ENCODE peak calls at places on chromosome 14, in four cellular contexts. One of them, this sample, is unnamed.

GRCh38 chr14:96055753-96056508 is 16.8 kb downstream of the C14orf132 start:
- DNase-seq in stimulated activated CD8-positive, alpha-beta memory T cell treated with anti-CD3 and anti-CD28 coated beads, Interleukin-4, amount 100 ng/mL, for 24 hours: no peak
- DNase-seq in activated T-cell treated with anti-CD3 and anti-CD28 coated beads for 24 hours: no peak
- DNase-seq in GM13976: no peak
- DNase-seq in this sample: no peak

GRCh38 chr14:66824251-66824650 is 316.3 kb downstream of the GPHN start:
- DNase-seq in stimulated activated CD8-positive, alpha-beta memory T cell treated with anti-CD3 and anti-CD28 coated beads, Interleukin-4, amount 100 ng/mL, for 24 hours: no peak
- DNase-seq in activated T-cell treated with anti-CD3 and anti-CD28 coated beads for 24 hours: no peak
- DNase-seq in GM13976: no peak
- DNase-seq in this sample: no peak

GRCh38 chr14:70785556-70785955 is 23.8 kb downstream of the MAP3K9 start:
- DNase-seq in GM13976: no peak
- DNase-seq in stimulated activated CD8-positive, alpha-beta memory T cell treated with anti-CD3 and anti-CD28 coated beads, Interleukin-4, amount 100 ng/mL, for 24 hours: no peak
- DNase-seq in activated T-cell treated with anti-CD3 and anti-CD28 coated beads for 24 hours: no peak
- DNase-seq in this sample: no peak

GRCh38 chr14:29282169-29282568 is 515.6 kb downstream of the FOXG1 start:
- DNase-seq in activated T-cell treated with anti-CD3 and anti-CD28 coated beads for 24 hours: no peak
- DNase-seq in stimulated activated CD8-positive, alpha-beta memory T cell treated with anti-CD3 and anti-CD28 coated beads, Interleukin-4, amount 100 ng/mL, for 24 hours: no peak
- DNase-seq in GM13976: no peak
- DNase-seq in this sample: no peak

GRCh38 chr14:53929871-53930685 is 26.5 kb downstream of the BMP4 start:
- DNase-seq in stimulated activated CD8-positive, alpha-beta memory T cell treated with anti-CD3 and anti-CD28 coated beads, Interleukin-4, amount 100 ng/mL, for 24 hours: no peak
- DNase-seq in GM13976: peak
- DNase-seq in activated T-cell treated with anti-CD3 and anti-CD28 coated beads for 24 hours: no peak
- DNase-seq in this sample: peak

GRCh38 chr14:20487402-20487742 is 18.0 kb upstream of the RNASE10 start:
- DNase-seq in GM13976: no peak
- DNase-seq in activated T-cell treated with anti-CD3 and anti-CD28 coated beads for 24 hours: no peak
- DNase-seq in stimulated activated CD8-positive, alpha-beta memory T cell treated with anti-CD3 and anti-CD28 coated beads, Interleukin-4, amount 100 ng/mL, for 24 hours: no peak
- DNase-seq in this sample: no peak

GRCh38 chr14:89660183-89660582 is 243.2 kb upstream of the FOXN3 start:
- DNase-seq in stimulated activated CD8-positive, alpha-beta memory T cell treated with anti-CD3 and anti-CD28 coated beads, Interleukin-4, amount 100 ng/mL, for 24 hours: no peak
- DNase-seq in activated T-cell treated with anti-CD3 and anti-CD28 coated beads for 24 hours: no peak
- DNase-seq in GM13976: no peak
- DNase-seq in this sample: no peak

GRCh38 chr14:58788655-58789054 is 150.9 kb downstream of the DACT1 start:
- DNase-seq in GM13976: no peak
- DNase-seq in stimulated activated CD8-positive, alpha-beta memory T cell treated with anti-CD3 and anti-CD28 coated beads, Interleukin-4, amount 100 ng/mL, for 24 hours: no peak
- DNase-seq in activated T-cell treated with anti-CD3 and anti-CD28 coated beads for 24 hours: no peak
- DNase-seq in this sample: no peak

GRCh38 chr14:105153331-105153731 is 15.2 kb downstream of the JAG2 start:
- DNase-seq in activated T-cell treated with anti-CD3 and anti-CD28 coated beads for 24 hours: no peak
- DNase-seq in stimulated activated CD8-positive, alpha-beta memory T cell treated with anti-CD3 and anti-CD28 coated beads, Interleukin-4, amount 100 ng/mL, for 24 hours: no peak
- DNase-seq in GM13976: no peak
- DNase-seq in this sample: no peak

GRCh38 chr14:92865674-92866073 is 57.3 kb upstream of the CHGA start:
- DNase-seq in stimulated activated CD8-positive, alpha-beta memory T cell treated with anti-CD3 and anti-CD28 coated beads, Interleukin-4, amount 100 ng/mL, for 24 hours: no peak
- DNase-seq in GM13976: no peak
- DNase-seq in activated T-cell treated with anti-CD3 and anti-CD28 coated beads for 24 hours: no peak
- DNase-seq in this sample: no peak

GRCh38 chr14:53389207-53389606 is 236.1 kb upstream of the DDHD1 start:
- DNase-seq in stimulated activated CD8-positive, alpha-beta memory T cell treated with anti-CD3 and anti-CD28 coated beads, Interleukin-4, amount 100 ng/mL, for 24 hours: no peak
- DNase-seq in activated T-cell treated with anti-CD3 and anti-CD28 coated beads for 24 hours: no peak
- DNase-seq in GM13976: no peak
- DNase-seq in this sample: no peak

GRCh38 chr14:101119830-101120571 is 216.5 kb upstream of the RTL1 start:
- DNase-seq in activated T-cell treated with anti-CD3 and anti-CD28 coated beads for 24 hours: no peak
- DNase-seq in stimulated activated CD8-positive, alpha-beta memory T cell treated with anti-CD3 and anti-CD28 coated beads, Interleukin-4, amount 100 ng/mL, for 24 hours: no peak
- DNase-seq in GM13976: no peak
- DNase-seq in this sample: no peak

GRCh38 chr14:66306101-66306500 is 180.1 kb upstream of the CCDC196 start:
- DNase-seq in stimulated activated CD8-positive, alpha-beta memory T cell treated with anti-CD3 and anti-CD28 coated beads, Interleukin-4, amount 100 ng/mL, for 24 hours: no peak
- DNase-seq in GM13976: no peak
- DNase-seq in activated T-cell treated with anti-CD3 and anti-CD28 coated beads for 24 hours: no peak
- DNase-seq in this sample: no peak

GRCh38 chr14:77043177-77043983 is 14.9 kb upstream of the IRF2BPL start:
- DNase-seq in GM13976: peak
- DNase-seq in stimulated activated CD8-positive, alpha-beta memory T cell treated with anti-CD3 and anti-CD28 coated beads, Interleukin-4, amount 100 ng/mL, for 24 hours: no peak
- DNase-seq in activated T-cell treated with anti-CD3 and anti-CD28 coated beads for 24 hours: peak
- DNase-seq in this sample: no peak

GRCh38 chr14:68144051-68144681 is 324.6 kb downstream of the RAD51B start:
- DNase-seq in stimulated activated CD8-positive, alpha-beta memory T cell treated with anti-CD3 and anti-CD28 coated beads, Interleukin-4, amount 100 ng/mL, for 24 hours: no peak
- DNase-seq in activated T-cell treated with anti-CD3 and anti-CD28 coated beads for 24 hours: no peak
- DNase-seq in GM13976: no peak
- DNase-seq in this sample: no peak

GRCh38 chr14:104895786-104896642 is 28.7 kb upstream of the PLD4 start:
- DNase-seq in stimulated activated CD8-positive, alpha-beta memory T cell treated with anti-CD3 and anti-CD28 coated beads, Interleukin-4, amount 100 ng/mL, for 24 hours: no peak
- DNase-seq in GM13976: peak
- DNase-seq in activated T-cell treated with anti-CD3 and anti-CD28 coated beads for 24 hours: no peak
- DNase-seq in this sample: no peak

GRCh38 chr14:23025181-23025788 is 9.4 kb downstream of the PSMB5 start:
- DNase-seq in stimulated activated CD8-positive, alpha-beta memory T cell treated with anti-CD3 and anti-CD28 coated beads, Interleukin-4, amount 100 ng/mL, for 24 hours: no peak
- DNase-seq in activated T-cell treated with anti-CD3 and anti-CD28 coated beads for 24 hours: no peak
- DNase-seq in GM13976: no peak
- DNase-seq in this sample: no peak

GRCh38 chr14:34009956-34010355 is 59.1 kb upstream of the EGLN3 start:
- DNase-seq in activated T-cell treated with anti-CD3 and anti-CD28 coated beads for 24 hours: no peak
- DNase-seq in GM13976: no peak
- DNase-seq in stimulated activated CD8-positive, alpha-beta memory T cell treated with anti-CD3 and anti-CD28 coated beads, Interleukin-4, amount 100 ng/mL, for 24 hours: no peak
- DNase-seq in this sample: no peak

GRCh38 chr14:94313991-94314655 is 9.0 kb downstream of the SERPINA6 start:
- DNase-seq in activated T-cell treated with anti-CD3 and anti-CD28 coated beads for 24 hours: no peak
- DNase-seq in GM13976: no peak
- DNase-seq in stimulated activated CD8-positive, alpha-beta memory T cell treated with anti-CD3 and anti-CD28 coated beads, Interleukin-4, amount 100 ng/mL, for 24 hours: no peak
- DNase-seq in this sample: no peak

GRCh38 chr14:70888681-70889175 is 18.5 kb upstream of the PCNX1 start:
- DNase-seq in activated T-cell treated with anti-CD3 and anti-CD28 coated beads for 24 hours: no peak
- DNase-seq in GM13976: no peak
- DNase-seq in stimulated activated CD8-positive, alpha-beta memory T cell treated with anti-CD3 and anti-CD28 coated beads, Interleukin-4, amount 100 ng/mL, for 24 hours: no peak
- DNase-seq in this sample: no peak

GRCh38 chr14:94538070-94538740 is 23.0 kb upstream of the SERPINA4 start:
- DNase-seq in GM13976: no peak
- DNase-seq in stimulated activated CD8-positive, alpha-beta memory T cell treated with anti-CD3 and anti-CD28 coated beads, Interleukin-4, amount 100 ng/mL, for 24 hours: no peak
- DNase-seq in activated T-cell treated with anti-CD3 and anti-CD28 coated beads for 24 hours: no peak
- DNase-seq in this sample: no peak

GRCh38 chr14:71166434-71166833 is 259.2 kb downstream of the PCNX1 start:
- DNase-seq in stimulated activated CD8-positive, alpha-beta memory T cell treated with anti-CD3 and anti-CD28 coated beads, Interleukin-4, amount 100 ng/mL, for 24 hours: no peak
- DNase-seq in activated T-cell treated with anti-CD3 and anti-CD28 coated beads for 24 hours: no peak
- DNase-seq in GM13976: peak
- DNase-seq in this sample: no peak

GRCh38 chr14:97379091-97379531 is 581.9 kb downstream of the VRK1 start:
- DNase-seq in stimulated activated CD8-positive, alpha-beta memory T cell treated with anti-CD3 and anti-CD28 coated beads, Interleukin-4, amount 100 ng/mL, for 24 hours: peak
- DNase-seq in GM13976: no peak
- DNase-seq in activated T-cell treated with anti-CD3 and anti-CD28 coated beads for 24 hours: peak
- DNase-seq in this sample: peak

GRCh38 chr14:104975481-104976197 is 2.5 kb downstream of the AHNAK2 start:
- DNase-seq in GM13976: peak
- DNase-seq in stimulated activated CD8-positive, alpha-beta memory T cell treated with anti-CD3 and anti-CD28 coated beads, Interleukin-4, amount 100 ng/mL, for 24 hours: no peak
- DNase-seq in activated T-cell treated with anti-CD3 and anti-CD28 coated beads for 24 hours: no peak
- DNase-seq in this sample: no peak

This sample was measured in stimulated activated naive CD8-positive, alpha-beta T cell treated with anti-CD3 and anti-CD28 coated beads, Interleukin-15, amount 100 ng/mL, for 72 hours.